ENCODE peak calls at places on chromosomes 16 and 17, in ten cellular contexts. D is T-helper 2 cell; C is ELR; W is mucosa of descending colon; Z is ACHN; U is A549; Y is ureter; I is GM12891; B is stimulated activated CD8-positive, alpha-beta memory T cell treated with anti-CD3 and anti-CD28 coated beads, Interleukin-7, amount 100 ng/mL, for 1 hour; X is NCI-H1694. H is an unnamed sample.

GRCh38 chr17:67051155-67051538 is 6.8 kb downstream of the CACNG1 start:
- DNase-seq in D (no peak), C (no peak), W (no peak), Z (no peak), U (no peak), Y (no peak), I (no peak), B (no peak), X (no peak), H (no peak)

GRCh38 chr17:43562679-43563146 is 16.6 kb upstream of the ETV4 start:
- DNase-seq in D (no peak), C (no peak), W (no peak), Z (no peak), U (no peak), Y (no peak), I (no peak), B (no peak), X (no peak), H (no peak)

GRCh38 chr16:64469906-64470702 is 651.8 kb downstream of the CDH11 start:
- DNase-seq in D (no peak), C (no peak), W (peak), Z (no peak), U (no peak), Y (no peak), I (no peak), B (no peak), X (no peak), H (no peak)

GRCh38 chr17:35406568-35406967 is 25.7 kb downstream of the SLFN12 start:
- DNase-seq in D (no peak), C (no peak), W (no peak), Z (no peak), U (no peak), Y (no peak), I (no peak), B (no peak), X (no peak), H (no peak)

GRCh38 chr16:10847166-10847565 is 28.6 kb upstream of the TVP23A start:
- DNase-seq in D (no peak), C (no peak), W (no peak), Z (no peak), U (no peak), Y (no peak), I (no peak), B (no peak), X (no peak), H (no peak)

GRCh38 chr17:6064855-6065254 is 5.3 kb upstream of the WSCD1 start:
- DNase-seq in D (no peak), C (no peak), W (no peak), Z (no peak), U (no peak), Y (no peak), I (no peak), B (no peak), X (peak), H (no peak)

GRCh38 chr17:16345565-16345964 is 7.7 kb downstream of the CENPV start:
- DNase-seq in D (no peak), C (no peak), W (no peak), Z (no peak), U (no peak), Y (no peak), I (no peak), B (no peak), X (no peak), H (no peak)

GRCh38 chr17:76879691-76880090 is 11.5 kb downstream of the MGAT5B start:
- DNase-seq in D (no peak), C (peak), W (no peak), Z (no peak), U (no peak), Y (no peak), I (no peak), B (no peak), X (no peak), H (no peak)

GRCh38 chr16:25143898-25144297 is 32.4 kb downstream of the LCMT1 start:
- DNase-seq in D (no peak), C (peak), W (peak), Z (no peak), U (peak), Y (no peak), I (no peak), B (no peak), X (no peak), H (peak)

GRCh38 chr17:17205368-17206148 is 575 bp downstream of the PLD6 start:
- DNase-seq in D (peak), C (peak), W (peak), Z (peak), U (peak), Y (peak), I (peak), B (peak), X (peak), H (peak)

GRCh38 chr16:66093217-66093616 is 273.3 kb upstream of the CDH5 start:
- DNase-seq in D (no peak), C (peak), W (no peak), Z (no peak), U (no peak), Y (no peak), I (no peak), B (no peak), X (no peak), H (no peak)

GRCh38 chr16:1543085-1543896 is 9.8 kb downstream of the TMEM204 start:
- DNase-seq in D (no peak), C (peak), W (peak), Z (peak), U (peak), Y (no peak), I (peak), B (no peak), X (no peak), H (peak)

GRCh38 chr16:88062341-88062861 is 111.2 kb downstream of the BANP start:
- DNase-seq in D (no peak), C (peak), W (no peak), Z (peak), U (no peak), Y (no peak), I (no peak), B (no peak), X (no peak), H (no peak)

GRCh38 chr17:7912927-7913524 is 3.1 kb downstream of the RNF227 start:
- DNase-seq in D (no peak), C (peak), W (peak), Z (peak), U (peak), Y (no peak), I (peak), B (no peak), X (peak), H (peak)

GRCh38 chr16:88337021-88337420 is 45.7 kb upstream of the ZNF469 start:
- DNase-seq in D (no peak), C (peak), W (no peak), Z (no peak), U (no peak), Y (no peak), I (no peak), B (no peak), X (no peak), H (no peak)

GRCh38 chr16:61616088-61616487 is 420.1 kb downstream of the CDH8 start:
- DNase-seq in D (no peak), C (no peak), W (no peak), Z (no peak), U (no peak), Y (no peak), I (no peak), B (no peak), X (no peak), H (no peak)

GRCh38 chr16:512802-513201 is 14.7 kb upstream of the CAPN15 start:
- DNase-seq in D (no peak), C (no peak), W (no peak), Z (no peak), U (no peak), Y (no peak), I (no peak), B (no peak), X (no peak), H (no peak)

H was measured in Calu3.